ENCODE peak calls at places on chromosomes 4 and X, in four cellular contexts. A is H1, I is PC-3, H is A549. N is an unnamed sample.

GRCh38 chr4:26039950-26040349 is 125.9 kb downstream of the SMIM20 start:
- DNase-seq in A (no peak), I (no peak), H (no peak), N (no peak)

GRCh38 chrX:30910124-30910860 is 21.2 kb upstream of the TAB3 start:
- DNase-seq in A (no peak), I (no peak), H (no peak), N (no peak)

GRCh38 chr4:146379744-146380143 is 142.0 kb downstream of the SLC10A7 start:
- DNase-seq in A (no peak), I (peak; percentile 57), H (no peak), N (no peak)

GRCh38 chrX:148947399-148948025 is 447.1 kb downstream of the AFF2 start:
- DNase-seq in A (no peak), I (no peak), H (no peak), N (no peak)

GRCh38 chr4:46930866-46931265 is 21.8 kb upstream of the COX7B2 start:
- DNase-seq in A (no peak), I (no peak), H (no peak), N (no peak)

GRCh38 chr4:137685357-137685756 is 153.1 kb upstream of the PCDH18 start:
- DNase-seq in A (no peak), I (no peak), H (no peak), N (no peak)

GRCh38 chr4:148053298-148054003 is 321.6 kb downstream of the ARHGAP10 start:
- DNase-seq in A (no peak), I (peak; percentile 2), H (no peak), N (no peak)

GRCh38 chr4:1819284-1819683 is 26.2 kb downstream of the FGFR3 start:
- DNase-seq in A (no peak), I (no peak), H (no peak), N (no peak)

GRCh38 chrX:153925387-153925738 is 701 bp downstream of the ARHGAP4 start:
- DNase-seq in A (no peak), I (no peak), H (no peak), N (no peak)

GRCh38 chrX:119685225-119686066 is 7.5 kb downstream of the SEPTIN6 start:
- DNase-seq in A (no peak), I (no peak), H (no peak), N (no peak)

GRCh38 chrX:110384490-110384889 is 25.8 kb downstream of the RTL9 start:
- DNase-seq in A (no peak), I (peak; percentile 66), H (no peak), N (peak; percentile 42)

GRCh38 chr4:54929459-54929858 is 195.9 kb downstream of the KDR start:
- DNase-seq in A (no peak), I (no peak), H (no peak), N (no peak)

GRCh38 chr4:78788005-78788889 is 12.1 kb downstream of the BMP2K start:
- DNase-seq in A (no peak), I (no peak), H (no peak), N (no peak)

GRCh38 chr4:183321079-183321478 is 1.0 kb upstream of the CLDN22 start:
- DNase-seq in A (no peak), I (no peak), H (no peak), N (no peak)

GRCh38 chr4:71338846-71339593 is at the start of gene SLC4A4:
- DNase-seq in A (no peak), I (peak; percentile 72), H (no peak), N (no peak)

GRCh38 chr4:38082424-38083374 is 122.5 kb downstream of the PTTG2 start:
- DNase-seq in A (no peak), I (peak; percentile 50), H (no peak), N (no peak)
- H3K4me2 ChIP-seq in A (no peak overlapping the region), I (no peak overlapping the region), H (no peak overlapping the region), N (no peak overlapping the region)

GRCh38 chr4:48190839-48191238 is 56.8 kb upstream of the TXK start:
- DNase-seq in A (no peak), I (no peak), H (no peak), N (no peak)
- H3K4me2 ChIP-seq in A (no peak overlapping the region), I (no peak overlapping the region), H (no peak overlapping the region), N (no peak overlapping the region)

GRCh38 chrX:150371877-150372276 is 8.8 kb downstream of the MAMLD1 start:
- DNase-seq in A (no peak), I (no peak), H (no peak), N (no peak)
- H3K4me2 ChIP-seq in A (no peak overlapping the region), I (no peak overlapping the region), H (no peak overlapping the region), N (peak overlapping the region; percentile 27)

GRCh38 chr4:169756971-169757574 is 671 bp downstream of the HPF1 start:
- DNase-seq in A (no peak), I (no peak), H (no peak), N (no peak)
- H3K4me2 ChIP-seq in A (peak overlapping the region; percentile 82), I (peak overlapping the region; percentile 92), H (peak overlapping the region; percentile 92), N (peak overlapping the region; percentile 92)

GRCh38 chr4:162149644-162150043 is 14.2 kb downstream of the FSTL5 start:
- DNase-seq in A (no peak), I (no peak), H (no peak), N (no peak)
- H3K4me2 ChIP-seq in A (no peak overlapping the region), I (no peak overlapping the region), H (no peak overlapping the region), N (no peak overlapping the region)

DNA sequence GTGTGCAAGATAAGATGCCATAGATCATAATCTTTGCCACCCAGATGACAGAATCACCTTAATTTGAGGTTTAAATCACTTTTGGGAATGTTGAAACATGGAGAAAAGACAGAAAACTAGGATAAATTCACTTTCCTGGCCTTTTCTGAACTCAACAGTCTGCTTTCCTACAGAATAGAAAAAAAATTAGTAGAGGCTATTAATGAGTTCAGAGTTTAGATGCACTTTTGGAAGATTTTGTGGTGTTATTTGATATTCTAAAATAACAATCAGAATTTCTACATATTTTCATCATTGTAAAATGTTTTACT is 195.9 kb downstream of the CAMK2D start:
- DNase-seq in A (no peak), I (no peak), H (no peak), N (no peak)
- H3K4me2 ChIP-seq in A (no peak overlapping the region), I (no peak overlapping the region), H (no peak overlapping the region), N (no peak overlapping the region)

DNA sequence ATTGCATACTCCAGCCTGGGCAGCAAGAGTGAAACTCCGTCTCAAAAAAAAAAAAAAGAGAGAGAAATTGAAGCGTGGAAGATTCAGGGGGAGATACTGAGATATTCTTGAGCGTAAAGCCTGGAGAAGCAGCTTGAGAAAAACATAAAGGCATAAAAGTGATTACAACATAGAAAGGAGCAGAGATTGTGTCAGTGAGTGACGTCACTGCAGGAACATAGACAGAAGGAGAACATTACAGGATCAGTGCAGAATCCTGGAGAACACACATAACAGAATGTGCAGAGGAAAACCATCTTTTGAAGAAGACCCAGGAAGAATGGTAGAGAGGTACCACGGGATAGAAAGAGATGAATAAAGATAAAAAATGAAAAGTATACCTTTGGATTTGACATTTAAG is 147.0 kb downstream of the APBB2 start:
- DNase-seq in A (no peak), I (no peak), H (no peak), N (no peak)
- H3K4me2 ChIP-seq in A (no peak overlapping the region), I (no peak overlapping the region), H (no peak overlapping the region), N (no peak overlapping the region)

GRCh38 chr4:184815046-184815877 is 10.5 kb downstream of the ACSL1 start:
- DNase-seq in A (no peak), I (peak; percentile 72), H (peak; percentile 24), N (peak; percentile 75)
- H3K4me2 ChIP-seq in A (no peak overlapping the region), I (peak overlapping the region; percentile 77), H (peak overlapping the region; percentile 75), N (peak overlapping the region; percentile 77)

GRCh38 chrX:23887918-23888317 is 19.8 kb downstream of the APOO start:
- DNase-seq in A (no peak), I (no peak), H (no peak), N (no peak)

GRCh38 chrX:23883737-23884354 is 23.9 kb downstream of the APOO start:
- DNase-seq in A (no peak), I (peak; percentile 84), H (peak; percentile 79), N (peak; percentile 41)

GRCh38 chrX:23885803-23886202 is 21.9 kb downstream of the APOO start:
- DNase-seq in A (no peak), I (no peak), H (no peak), N (no peak)

GRCh38 chrX:23887448-23887847 is 20.3 kb downstream of the APOO start:
- DNase-seq in A (no peak), I (no peak), H (no peak), N (no peak)

GRCh38 chrX:23884427-23885024 is 23.2 kb downstream of the APOO start:
- DNase-seq in A (no peak), I (peak; percentile 63), H (no peak), N (peak; percentile 42)
- H3K4me2 ChIP-seq in A (no peak overlapping the region), I (peak overlapping the region; percentile 61), H (peak overlapping the region; percentile 62), N (peak overlapping the region; percentile 69)

DNA sequence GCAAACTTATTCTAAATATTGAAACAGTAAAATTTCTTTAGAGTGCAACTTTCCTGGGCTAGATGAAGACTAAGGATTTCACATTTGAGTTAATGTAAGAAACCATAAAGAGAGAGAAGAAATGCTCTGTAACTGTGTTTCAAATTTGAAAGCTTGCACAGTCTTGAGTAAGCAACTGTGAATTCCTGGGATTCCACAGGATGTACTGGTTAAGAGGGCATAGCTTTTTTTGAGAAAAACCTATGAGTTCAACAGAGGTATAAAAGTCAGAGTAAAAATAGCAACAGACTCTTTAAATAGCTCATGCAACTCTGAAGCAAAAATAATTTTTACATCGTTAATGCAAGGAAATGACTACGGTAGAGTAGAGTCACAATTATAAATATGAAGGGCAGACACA is 25.5 kb downstream of the ZNF330 start:
- DNase-seq in A (no peak), I (no peak), H (no peak), N (no peak)
- H3K4me2 ChIP-seq in A (no peak overlapping the region), I (no peak overlapping the region), H (no peak overlapping the region), N (no peak overlapping the region)